ENCODE peak calls at places on chromosomes 1 and 21, in six cellular contexts. G, V, O, Z, S and C are unnamed samples.

GRCh38 chr1:152926091-152926490 is 17.7 kb downstream of the IVL start:
- DNase-seq in G (no peak), V (no peak), O (peak; percentile 78), Z (peak; percentile 22), S (no peak), C (peak; percentile 12)

GRCh38 chr1:2972011-2972878 is 49.0 kb upstream of the ACTRT2 start:
- DNase-seq in G (no peak), V (no peak), O (no peak), Z (no peak), S (no peak), C (no peak)

GRCh38 chr1:39666772-39667171 is 5.1 kb downstream of the NT5C1A start:
- DNase-seq in G (no peak), V (no peak), O (no peak), Z (no peak), S (no peak), C (no peak)

GRCh38 chr21:21002137-21002536 is 3.9 kb downstream of the NCAM2 start:
- DNase-seq in G (no peak), V (no peak), O (no peak), Z (no peak), S (no peak), C (no peak)

GRCh38 chr1:101854271-101854670 is 142.5 kb downstream of the OLFM3 start:
- DNase-seq in G (no peak), V (no peak), O (no peak), Z (no peak), S (no peak), C (no peak)

GRCh38 chr1:150995896-150996295 is 10.8 kb downstream of the MINDY1 start:
- DNase-seq in G (peak; percentile 60), V (no peak), O (peak; percentile 58), Z (peak; percentile 49), S (no peak), C (peak; percentile 31)

GRCh38 chr21:42452401-42453018 is 43.5 kb downstream of the RSPH1 start:
- DNase-seq in G (no peak), V (no peak), O (no peak), Z (no peak), S (no peak), C (no peak)

GRCh38 chr1:108152782-108153222 is 47.3 kb downstream of the SLC25A24 start:
- DNase-seq in G (no peak), V (no peak), O (no peak), Z (no peak), S (no peak), C (no peak)

GRCh38 chr1:73868824-73869223 is 329.2 kb downstream of the LRRIQ3 start:
- DNase-seq in G (peak; percentile 16), V (no peak), O (no peak), Z (no peak), S (no peak), C (peak; percentile 16)

GRCh38 chr1:8666394-8667167 is 150.9 kb downstream of the RERE start:
- DNase-seq in G (no peak), V (no peak), O (peak; percentile 72), Z (peak; percentile 66), S (no peak), C (peak; percentile 62)

GRCh38 chr1:169044296-169044695 is 62.2 kb upstream of the ATP1B1 start:
- DNase-seq in G (no peak), V (no peak), O (peak; percentile 59), Z (no peak), S (no peak), C (no peak)

GRCh38 chr1:161958425-161958824 is 65.2 kb downstream of the OLFML2B start:
- DNase-seq in G (no peak), V (peak; percentile 68), O (peak; percentile 22), Z (no peak), S (no peak), C (no peak)

GRCh38 chr1:108901106-108901505 is 24.3 kb downstream of the GPSM2 start:
- DNase-seq in G (no peak), V (no peak), O (peak; percentile 63), Z (no peak), S (no peak), C (no peak)

GRCh38 chr1:245962453-245962852 is 544.6 kb downstream of the SMYD3 start:
- DNase-seq in G (no peak), V (no peak), O (no peak), Z (no peak), S (no peak), C (no peak)

GRCh38 chr21:25562660-25563059 is 44.6 kb downstream of the MRPL39 start:
- DNase-seq in G (no peak), V (no peak), O (no peak), Z (peak; percentile 25), S (no peak), C (no peak)

GRCh38 chr1:167666416-167666815 is 36.4 kb downstream of the RCSD1 start:
- DNase-seq in G (no peak), V (peak; percentile 32), O (peak; percentile 48), Z (no peak), S (no peak), C (peak; percentile 54)

GRCh38 chr1:119767486-119767885 is 1.2 kb downstream of the HMGCS2 start:
- DNase-seq in G (no peak), V (no peak), O (peak; percentile 61), Z (no peak), S (no peak), C (peak; percentile 95)

GRCh38 chr1:230310381-230311163 is 115.6 kb downstream of the PGBD5 start:
- DNase-seq in G (peak; percentile 90), V (peak; percentile 25), O (peak; percentile 96), Z (peak; percentile 76), S (peak; percentile 88), C (peak; percentile 81)

GRCh38 chr1:207672525-207673130 is 27.7 kb downstream of the CR1L start:
- DNase-seq in G (peak; percentile 70), V (peak; percentile 6), O (peak; percentile 86), Z (peak; percentile 57), S (peak; percentile 71), C (peak; percentile 68)

GRCh38 chr1:154351363-154352068 is 26.2 kb downstream of the ATP8B2 start:
- DNase-seq in G (no peak), V (no peak), O (no peak), Z (no peak), S (no peak), C (no peak)

GRCh38 chr1:32307313-32307712 is 15.4 kb downstream of the HDAC1 start:
- DNase-seq in G (no peak), V (peak; percentile 22), O (peak; percentile 32), Z (no peak), S (peak; percentile 51), C (no peak)

GRCh38 chr1:66684353-66684752 is 67.9 kb upstream of the DYNLT5 start:
- DNase-seq in G (no peak), V (no peak), O (no peak), Z (no peak), S (no peak), C (no peak)

GRCh38 chr1:232509570-232509969 is 120.4 kb downstream of the SIPA1L2 start:
- DNase-seq in G (peak; percentile 54), V (peak; percentile 27), O (no peak), Z (peak; percentile 19), S (no peak), C (no peak)

GRCh38 chr1:205668951-205669340 is 11.4 kb downstream of the SLC45A3 start:
- DNase-seq in G (peak; percentile 25), V (no peak), O (no peak), Z (no peak), S (peak; percentile 65), C (no peak)

GRCh38 chr1:205670143-205670431 is 10.2 kb downstream of the SLC45A3 start:
- DNase-seq in G (peak; percentile 40), V (no peak), O (no peak), Z (no peak), S (no peak), C (no peak)

GRCh38 chr1:205667909-205668643 is 12.2 kb downstream of the SLC45A3 start:
- DNase-seq in G (peak; percentile 2), V (no peak), O (no peak), Z (no peak), S (no peak), C (no peak)

GRCh38 chr1:205670611-205671430 is 9.5 kb downstream of the SLC45A3 start:
- DNase-seq in G (peak; percentile 95), V (no peak), O (no peak), Z (no peak), S (no peak), C (no peak)

GRCh38 chr1:205669341-205670142 is 10.8 kb downstream of the SLC45A3 start:
- DNase-seq in G (peak; percentile 36), V (no peak), O (no peak), Z (no peak), S (peak; percentile 48), C (no peak)
- H3K4me1 ChIP-seq in G (peaks cover 72% of the 10 kb centered on the region), V (peaks cover 10% of the 10 kb centered on the region), O (peaks cover 66% of the 10 kb centered on the region), Z (no peaks in the 10 kb centered on the region), S (peaks cover 17% of the 10 kb centered on the region), C (no peaks in the 10 kb centered on the region)

GRCh38 chr1:180228648-180229482 is 1.2 kb upstream of the LHX4 start:
- DNase-seq in G (peak; percentile 61), V (no peak), O (no peak), Z (no peak), S (peak; percentile 39), C (no peak)

GRCh38 chr1:180230416-180230790 is 339 bp downstream of the LHX4 start:
- DNase-seq in G (peak; percentile 65), V (no peak), O (no peak), Z (no peak), S (no peak), C (no peak)

GRCh38 chr1:180230791-180231505 is 884 bp downstream of the LHX4 start:
- DNase-seq in G (peak; percentile 88), V (peak; percentile 62), O (peak; percentile 31), Z (peak; percentile 26), S (no peak), C (peak; percentile 62)

GRCh38 chr1:180227843-180228647 is 2.0 kb upstream of the LHX4 start:
- DNase-seq in G (no peak), V (no peak), O (no peak), Z (no peak), S (no peak), C (no peak)

GRCh38 chr1:180229483-180230415 is at the start of gene LHX4:
- DNase-seq in G (peak; percentile 84), V (no peak), O (peak; percentile 34), Z (no peak), S (peak; percentile 92), C (peak; percentile 53)
- TF ChIP-seq EZH2 in G (no peak), V (peak; percentile 29), O (no peak), Z (peak; percentile 71), S (no peak), C (peak; percentile 93)

GRCh38 chr1:93961443-93961842 is 52.2 kb upstream of the GCLM start:
- DNase-seq in G (no peak), V (no peak), O (no peak), Z (no peak), S (no peak), C (no peak)

GRCh38 chr1:93960641-93961147 is 51.5 kb upstream of the GCLM start:
- DNase-seq in G (no peak), V (peak; percentile 54), O (no peak), Z (no peak), S (no peak), C (no peak)

GRCh38 chr1:93958351-93959101 is 49.3 kb upstream of the GCLM start:
- DNase-seq in G (no peak), V (no peak), O (no peak), Z (no peak), S (no peak), C (no peak)

GRCh38 chr1:93955765-93956164 is 46.5 kb upstream of the GCLM start:
- DNase-seq in G (no peak), V (no peak), O (no peak), Z (no peak), S (no peak), C (no peak)

GRCh38 chr1:93959413-93959812 is 50.2 kb upstream of the GCLM start:
- DNase-seq in G (no peak), V (no peak), O (no peak), Z (no peak), S (no peak), C (no peak)
- H3K4me1 ChIP-seq in G (no peaks in the 10 kb centered on the region), V (peaks cover 4% of the 10 kb centered on the region), O (peaks cover 12% of the 10 kb centered on the region), Z (no peaks in the 10 kb centered on the region), S (no peaks in the 10 kb centered on the region), C (no peaks in the 10 kb centered on the region)

GRCh38 chr1:47223921-47224675 is 7.9 kb downstream of the TAL1 start:
- DNase-seq in G (no peak), V (no peak), O (no peak), Z (no peak), S (no peak), C (no peak)
- TF ChIP-seq EZH2 in G (peak; percentile 19), V (peak; percentile 60), O (no peak), Z (no peak), S (no peak), C (no peak)